ENCODE peak calls at places on chromosomes 2 and 18, in eight cellular contexts. C is mesothelial cell of epicardium, P is fibroblast of pulmonary artery, Y is suprapubic skin, W is fibroblast of villous mesenchyme, I is breast epithelium, E is adrenal gland, G is OCI-LY7. U is an unnamed sample.

GRCh38 chr2:238952261-238952924 is 104.5 kb downstream of the TWIST2 start:
- DNase-seq in C (no peak), P (no peak), Y (peak; percentile 35), W (peak; percentile 40), I (peak; percentile 8), E (no peak), G (no peak), U (no peak)

GRCh38 chr2:24972315-24972958 is 682 bp upstream of the DNAJC27 start:
- DNase-seq in C (no peak), P (peak; percentile 47), Y (no peak), W (peak; percentile 58), I (peak; percentile 26), E (peak; percentile 74), G (peak; percentile 58), U (no peak)

GRCh38 chr2:70767699-70768584 is at the start of gene ADD2:
- DNase-seq in C (peak; percentile 20), P (peak; percentile 25), Y (no peak), W (peak; percentile 2), I (no peak), E (peak; percentile 63), G (no peak), U (peak; percentile 50)

GRCh38 chr2:215410932-215411285 is 25.0 kb downstream of the FN1 start:
- DNase-seq in C (no peak), P (peak; percentile 95), Y (no peak), W (peak; percentile 95), I (no peak), E (no peak), G (no peak), U (no peak)

GRCh38 chr2:139940701-139941100 is 1160.5 kb upstream of the NXPH2 start:
- DNase-seq in C (no peak), P (no peak), Y (no peak), W (no peak), I (no peak), E (no peak), G (no peak), U (no peak)

GRCh38 chr2:71353247-71353646 is 21.7 kb downstream of the ZNF638 start:
- DNase-seq in C (no peak), P (no peak), Y (no peak), W (no peak), I (no peak), E (no peak), G (no peak), U (no peak)

GRCh38 chr2:107633580-107634147 is 193.0 kb upstream of the RGPD4 start:
- DNase-seq in C (no peak), P (peak; percentile 92), Y (no peak), W (peak; percentile 82), I (no peak), E (no peak), G (no peak), U (no peak)

GRCh38 chr18:28637897-28638296 is 461.0 kb upstream of the CDH2 start:
- DNase-seq in C (no peak), P (peak; percentile 36), Y (no peak), W (no peak), I (no peak), E (no peak), G (no peak), U (no peak)

GRCh38 chr18:36195427-36196122 is 8.3 kb downstream of the MOCOS start:
- DNase-seq in C (no peak), P (peak; percentile 40), Y (no peak), W (no peak), I (peak; percentile 3), E (no peak), G (no peak), U (no peak)

GRCh38 chr18:54981076-54981475 is 21.8 kb upstream of the CCDC68 start:
- DNase-seq in C (no peak), P (no peak), Y (no peak), W (no peak), I (no peak), E (no peak), G (no peak), U (no peak)
- TF ChIP-seq CTCF in C (no peak), P (no peak), Y (no peak), W (no peak), I (no peak), E (no peak), G (no peak), U (no peak)

DNA sequence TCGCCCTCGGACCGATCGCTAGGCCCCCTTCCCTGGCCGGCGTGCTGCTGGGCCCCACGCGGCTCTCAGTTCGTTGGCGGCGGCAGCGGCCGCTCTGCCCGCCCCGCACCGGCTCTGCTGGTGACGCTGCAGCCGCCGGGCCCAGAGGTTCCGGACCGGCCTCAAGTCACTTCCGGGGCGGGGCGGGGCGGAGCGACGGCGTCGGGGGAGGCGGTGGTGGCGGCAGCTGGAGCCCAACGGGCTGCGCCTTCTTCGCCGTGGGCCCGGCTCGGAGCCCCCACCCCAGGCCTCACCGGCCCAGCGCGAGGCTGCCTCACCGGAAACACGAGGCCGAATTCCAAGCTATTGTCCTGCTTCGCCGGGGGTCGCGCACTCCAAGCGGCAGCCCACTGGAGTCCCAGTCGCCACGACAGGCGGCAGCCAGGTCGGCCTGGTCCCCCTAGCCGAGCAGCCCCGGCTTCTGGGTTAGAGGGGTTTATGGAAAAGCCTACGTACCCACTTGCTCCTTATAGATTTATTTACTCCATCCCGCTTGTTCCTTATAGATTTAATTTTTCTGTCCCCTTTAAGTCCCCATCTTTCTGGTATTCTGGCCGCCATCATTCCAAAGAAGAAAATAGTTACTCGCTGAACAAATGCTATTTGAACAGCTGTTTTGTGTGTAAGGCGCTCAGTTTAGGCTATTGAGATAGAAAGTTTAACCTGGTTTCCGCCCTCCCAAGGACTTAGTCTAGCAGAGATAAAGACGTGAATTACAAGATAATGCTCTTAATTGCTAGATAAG is at the start of gene PSME4:
- DNase-seq in C (peak; percentile 88), P (peak; percentile 92), Y (peak; percentile 98), W (peak; percentile 92), I (peak; percentile 91), E (peak; percentile 97), G (peak; percentile 91), U (peak; percentile 91)
- TF ChIP-seq CTCF in C (no peak), P (no peak), Y (no peak), W (no peak), I (no peak), E (no peak), G (no peak), U (no peak)

GRCh38 chr2:8522682-8523081 is 159.2 kb upstream of the ID2 start:
- DNase-seq in C (no peak), P (no peak), Y (no peak), W (no peak), I (no peak), E (no peak), G (peak; percentile 80), U (no peak)
- TF ChIP-seq CTCF in C (no peak), P (no peak), Y (no peak), W (no peak), I (no peak), E (no peak), G (no peak), U (no peak)

DNA sequence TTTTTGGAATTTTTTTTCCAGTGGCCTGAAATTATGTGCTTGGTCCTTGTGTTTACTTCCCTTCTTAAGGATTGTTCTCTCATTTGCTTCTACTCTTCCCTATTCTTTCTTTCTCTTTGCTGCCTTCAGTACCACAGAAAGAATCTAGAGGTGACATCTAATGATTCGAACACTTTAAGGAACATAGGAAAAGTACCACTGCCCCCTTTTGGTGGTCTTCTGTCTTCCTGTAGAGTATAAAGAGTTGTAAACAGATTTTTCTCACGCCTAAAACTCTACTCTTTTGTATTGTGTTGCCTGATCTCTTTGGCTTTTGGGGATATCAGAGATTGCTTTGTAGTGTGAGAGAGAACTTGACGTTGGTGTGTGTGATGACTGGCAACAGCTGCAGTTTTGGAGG is 7.0 kb upstream of the SCTR start:
- DNase-seq in C (no peak), P (peak; percentile 16), Y (no peak), W (no peak), I (no peak), E (no peak), G (peak; percentile 21), U (no peak)
- TF ChIP-seq CTCF in C (no peak), P (peak; percentile 1), Y (no peak), W (peak; percentile 7), I (no peak), E (no peak), G (peak; percentile 60), U (no peak)

GRCh38 chr2:121603185-121603584 is 46.1 kb downstream of the CLASP1 start:
- DNase-seq in C (no peak), P (no peak), Y (no peak), W (no peak), I (no peak), E (no peak), G (no peak), U (no peak)

GRCh38 chr2:121611730-121612705 is 37.2 kb downstream of the CLASP1 start:
- DNase-seq in C (no peak), P (no peak), Y (no peak), W (no peak), I (no peak), E (no peak), G (no peak), U (peak; percentile 59)

GRCh38 chr2:121608367-121608766 is 40.9 kb downstream of the CLASP1 start:
- DNase-seq in C (no peak), P (peak; percentile 39), Y (no peak), W (no peak), I (no peak), E (no peak), G (no peak), U (no peak)

GRCh38 chr2:121608967-121609366 is 40.3 kb downstream of the CLASP1 start:
- DNase-seq in C (no peak), P (no peak), Y (no peak), W (peak; percentile 11), I (no peak), E (no peak), G (no peak), U (no peak)

GRCh38 chr2:121605820-121606733 is 43.2 kb downstream of the CLASP1 start:
- DNase-seq in C (no peak), P (no peak), Y (no peak), W (no peak), I (no peak), E (no peak), G (no peak), U (no peak)
- TF ChIP-seq CTCF in C (no peak), P (no peak), Y (no peak), W (no peak), I (no peak), E (no peak), G (no peak), U (no peak)

GRCh38 chr18:12046046-12046750 is 47.4 kb upstream of the ANKRD62 start:
- DNase-seq in C (no peak), P (no peak), Y (no peak), W (no peak), I (no peak), E (peak; percentile 30), G (no peak), U (no peak)

GRCh38 chr18:12044591-12044990 is 49.1 kb upstream of the ANKRD62 start:
- DNase-seq in C (no peak), P (no peak), Y (no peak), W (no peak), I (no peak), E (no peak), G (no peak), U (no peak)

GRCh38 chr18:12048010-12048826 is 45.4 kb upstream of the ANKRD62 start:
- DNase-seq in C (no peak), P (no peak), Y (no peak), W (no peak), I (no peak), E (no peak), G (no peak), U (no peak)

GRCh38 chr18:12048827-12049175 is 44.8 kb upstream of the ANKRD62 start:
- DNase-seq in C (no peak), P (peak; percentile 35), Y (no peak), W (peak; percentile 38), I (no peak), E (no peak), G (no peak), U (no peak)

GRCh38 chr18:12046751-12047335 is 46.8 kb upstream of the ANKRD62 start:
- DNase-seq in C (no peak), P (no peak), Y (no peak), W (no peak), I (no peak), E (no peak), G (no peak), U (no peak)
- TF ChIP-seq CTCF in C (no peak), P (no peak), Y (no peak), W (peak; percentile 13), I (no peak), E (no peak), G (no peak), U (no peak)